ENCODE peak calls at places on chromosomes 5 and 9, in seven cellular contexts. E, D, Y, K, A, L and Q are unnamed samples.

GRCh38 chr9:120715331-120715924 is 1.2 kb upstream of the MEGF9 start:
- DNase-seq in E (no peak), D (peak; percentile 82), Y (peak; percentile 52), K (no peak), A (no peak), L (no peak), Q (no peak)

GRCh38 chr9:19298601-19299000 is 68.1 kb downstream of the DENND4C start:
- DNase-seq in E (no peak), D (no peak), Y (no peak), K (no peak), A (no peak), L (no peak), Q (no peak)

GRCh38 chr5:79935992-79936643 is 54.9 kb downstream of the MTX3 start:
- DNase-seq in E (no peak), D (no peak), Y (no peak), K (no peak), A (no peak), L (no peak), Q (no peak)

GRCh38 chr5:179162351-179163235 is 102.4 kb downstream of the ZNF354C start:
- DNase-seq in E (no peak), D (peak; percentile 61), Y (no peak), K (no peak), A (peak; percentile 42), L (no peak), Q (no peak)

GRCh38 chr5:62504129-62504528 is 74.5 kb upstream of the LRRC70 start:
- DNase-seq in E (no peak), D (no peak), Y (no peak), K (no peak), A (no peak), L (no peak), Q (no peak)

GRCh38 chr5:152978141-152978835 is 512.2 kb upstream of the GRIA1 start:
- DNase-seq in E (no peak), D (no peak), Y (no peak), K (no peak), A (no peak), L (no peak), Q (no peak)

GRCh38 chr5:139966856-139967255 is 76.2 kb downstream of the NRG2 start:
- DNase-seq in E (no peak), D (no peak), Y (no peak), K (no peak), A (no peak), L (no peak), Q (no peak)

GRCh38 chr9:77708416-77708815 is 60.3 kb upstream of the GNA14 start:
- DNase-seq in E (no peak), D (no peak), Y (no peak), K (no peak), A (no peak), L (no peak), Q (no peak)

GRCh38 chr5:135031146-135031812 is 2.7 kb downstream of the PITX1 start:
- DNase-seq in E (no peak), D (peak; percentile 70), Y (no peak), K (no peak), A (no peak), L (no peak), Q (no peak)

GRCh38 chr5:178460598-178461425 is 129.4 kb downstream of the COL23A1 start:
- DNase-seq in E (no peak), D (peak; percentile 90), Y (peak; percentile 43), K (peak; percentile 77), A (peak; percentile 63), L (peak; percentile 51), Q (no peak)

GRCh38 chr5:127517110-127517479 is 345 bp upstream of the PRRC1 start:
- DNase-seq in E (no peak), D (no peak), Y (no peak), K (no peak), A (no peak), L (no peak), Q (peak; percentile 1)

GRCh38 chr9:105147095-105147871 is 97.2 kb upstream of the SLC44A1 start:
- DNase-seq in E (no peak), D (no peak), Y (no peak), K (no peak), A (no peak), L (no peak), Q (no peak)

GRCh38 chr5:172149073-172149472 is 39.0 kb downstream of the STK10 start:
- DNase-seq in E (no peak), D (peak; percentile 6), Y (no peak), K (no peak), A (no peak), L (no peak), Q (no peak)

GRCh38 chr9:7980691-7981289 is 181.2 kb upstream of the DMAC1 start:
- DNase-seq in E (no peak), D (no peak), Y (no peak), K (no peak), A (no peak), L (no peak), Q (no peak)

GRCh38 chr5:40784916-40785315 is 13.3 kb downstream of the PRKAA1 start:
- DNase-seq in E (no peak), D (no peak), Y (no peak), K (no peak), A (no peak), L (no peak), Q (no peak)

GRCh38 chr9:21252727-21253547 is 13.1 kb upstream of the IFNA14 start:
- DNase-seq in E (no peak), D (no peak), Y (peak; percentile 79), K (no peak), A (no peak), L (peak; percentile 18), Q (no peak)

GRCh38 chr5:73304381-73304780 is 131.4 kb downstream of the TMEM174 start:
- DNase-seq in E (no peak), D (no peak), Y (no peak), K (no peak), A (no peak), L (no peak), Q (no peak)

GRCh38 chr9:136341042-136341655 is 13.8 kb downstream of the GPSM1 start:
- DNase-seq in E (no peak), D (no peak), Y (no peak), K (peak; percentile 41), A (no peak), L (no peak), Q (no peak)

GRCh38 chr9:77807846-77808749 is 160.0 kb upstream of the GNA14 start:
- DNase-seq in E (no peak), D (no peak), Y (no peak), K (no peak), A (no peak), L (no peak), Q (no peak)

GRCh38 chr9:106885451-106885850 is 22.5 kb downstream of the ZNF462 start:
- DNase-seq in E (no peak), D (no peak), Y (no peak), K (no peak), A (no peak), L (no peak), Q (no peak)

GRCh38 chr9:105242557-105242956 is 1.9 kb upstream of the SLC44A1 start:
- DNase-seq in E (no peak), D (no peak), Y (no peak), K (no peak), A (no peak), L (no peak), Q (no peak)

GRCh38 chr9:108269421-108269820 is 586.4 kb downstream of the ACTL7B start:
- DNase-seq in E (no peak), D (no peak), Y (no peak), K (no peak), A (no peak), L (no peak), Q (no peak)

GRCh38 chr5:126354012-126354856 is 69.0 kb upstream of the GRAMD2B start:
- DNase-seq in E (peak; percentile 26), D (no peak), Y (peak; percentile 74), K (no peak), A (no peak), L (peak; percentile 46), Q (no peak)

GRCh38 chr5:137078171-137078665 is 420.9 kb downstream of the SPOCK1 start:
- DNase-seq in E (no peak), D (no peak), Y (no peak), K (no peak), A (no peak), L (no peak), Q (no peak)

GRCh38 chr5:154518438-154518867 is 40.4 kb upstream of the HAND1 start:
- DNase-seq in E (no peak), D (no peak), Y (no peak), K (no peak), A (no peak), L (no peak), Q (no peak)

GRCh38 chr9:32742296-32742695 is 41.0 kb upstream of the TMEM215 start:
- DNase-seq in E (no peak), D (no peak), Y (no peak), K (no peak), A (no peak), L (no peak), Q (no peak)

GRCh38 chr9:1837453-1838084 is 177.6 kb upstream of the SMARCA2 start:
- DNase-seq in E (no peak), D (no peak), Y (no peak), K (no peak), A (no peak), L (peak; percentile 29), Q (no peak)

GRCh38 chr5:96142786-96143434 is 181.3 kb upstream of the ELL2 start:
- DNase-seq in E (no peak), D (no peak), Y (peak; percentile 11), K (no peak), A (no peak), L (no peak), Q (no peak)

GRCh38 chr9:110116543-110116885 is 91.4 kb downstream of the C9orf152 start:
- DNase-seq in E (no peak), D (no peak), Y (no peak), K (no peak), A (no peak), L (no peak), Q (no peak)

GRCh38 chr9:121738969-121739368 is 87.5 kb downstream of the DAB2IP start:
- DNase-seq in E (no peak), D (no peak), Y (no peak), K (peak; percentile 76), A (no peak), L (no peak), Q (no peak)
- H3K4me1 ChIP-seq in E (no peaks in the 10 kb centered on the region), D (no peaks in the 10 kb centered on the region), Y (peaks cover 31% of the 10 kb centered on the region), K (peaks cover 96% of the 10 kb centered on the region), A (peaks cover 16% of the 10 kb centered on the region), L (peaks cover 56% of the 10 kb centered on the region), Q (no peaks in the 10 kb centered on the region)

GRCh38 chr5:58505971-58506640 is 14.9 kb downstream of the GAPT start:
- DNase-seq in E (no peak), D (no peak), Y (no peak), K (no peak), A (no peak), L (peak; percentile 67), Q (no peak)
- H3K27ac ChIP-seq in E (no peak overlapping the region), D (no peak overlapping the region), Y (no peak overlapping the region), K (no peak overlapping the region), A (no peak overlapping the region), L (no peak overlapping the region), Q (no peak overlapping the region)

DNA sequence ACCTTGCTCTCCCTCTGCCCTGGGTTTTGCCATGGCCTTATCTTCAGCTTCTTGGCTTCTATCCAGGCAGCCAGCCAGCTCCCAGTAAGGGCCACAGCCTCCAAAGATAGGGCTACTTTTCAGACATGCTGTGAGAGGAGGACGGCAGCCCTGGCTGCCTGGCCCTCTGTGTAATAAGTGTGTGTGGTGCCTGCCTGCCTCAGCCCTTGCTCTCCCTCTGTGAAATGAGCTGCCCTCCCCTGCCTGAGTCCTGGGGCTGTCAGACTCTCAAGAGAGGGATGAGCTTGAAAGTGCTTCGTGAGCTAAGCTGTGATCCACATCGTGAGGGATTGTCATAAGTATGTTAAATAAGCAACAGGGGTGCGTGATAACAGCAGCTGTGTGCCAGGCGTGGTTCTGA is 8.1 kb downstream of the NDST1 start:
- DNase-seq in E (no peak), D (no peak), Y (peak; percentile 44), K (peak; percentile 83), A (no peak), L (no peak), Q (no peak)
- H3K4me1 ChIP-seq in E (no peaks in the 10 kb centered on the region), D (peaks cover 4% of the 10 kb centered on the region), Y (peaks cover 65% of the 10 kb centered on the region), K (peaks cover 98% of the 10 kb centered on the region), A (peaks cover 23% of the 10 kb centered on the region), L (peaks cover 30% of the 10 kb centered on the region), Q (no peaks in the 10 kb centered on the region)

GRCh38 chr9:95104088-95104960 is 213.2 kb downstream of the FANCC start:
- DNase-seq in E (no peak), D (no peak), Y (no peak), K (no peak), A (no peak), L (no peak), Q (no peak)
- H3K27ac ChIP-seq in E (no peak overlapping the region), D (no peak overlapping the region), Y (no peak overlapping the region), K (peak overlapping the region; percentile 63), A (no peak overlapping the region), L (no peak overlapping the region), Q (no peak overlapping the region)